ENCODE peak calls at places on chromosomes 1 and 21, in four cellular contexts. M, D, H and J are unnamed samples.

GRCh38 chr1:44592208-44593145 is 81.8 kb downstream of the TMEM53 start:
- DNase-seq in M (no peak), D (no peak), H (no peak), J (no peak)

GRCh38 chr1:147624529-147624928 is 45.8 kb downstream of the ACP6 start:
- DNase-seq in D (no peak), M (no peak), H (no peak), J (no peak)

GRCh38 chr1:218312509-218312908 is 27.4 kb downstream of the RRP15 start:
- DNase-seq in M (no peak), D (no peak), H (no peak), J (no peak)

GRCh38 chr21:38815060-38815405 is 9.3 kb downstream of the ETS2 start:
- DNase-seq in H (no peak), D (no peak), M (no peak), J (no peak)

GRCh38 chr1:78617615-78618026 is 2.6 kb upstream of the IFI44L start:
- DNase-seq in M (peak), D (peak), H (peak), J (peak)

GRCh38 chr1:110605901-110606783 is at the start of gene KCNA2:
- DNase-seq in H (no peak), M (peak), D (no peak), J (no peak)

GRCh38 chr1:231557411-231557810 is 28.9 kb downstream of the TSNAX start:
- DNase-seq in H (no peak), M (no peak), D (no peak), J (no peak)

GRCh38 chr1:20689645-20690056 is 28.2 kb downstream of the KIF17 start:
- DNase-seq in H (no peak), M (no peak), D (peak), J (no peak)

GRCh38 chr1:185837711-185838110 is 103.5 kb downstream of the HMCN1 start:
- DNase-seq in H (no peak), M (no peak), D (no peak), J (no peak)

GRCh38 chr1:78255378-78255777 is 209.6 kb downstream of the GIPC2 start:
- DNase-seq in M (no peak), D (no peak), H (no peak), J (no peak)

GRCh38 chr21:16180613-16181012 is 450.8 kb downstream of the USP25 start:
- DNase-seq in M (no peak), D (peak), H (no peak), J (no peak)

GRCh38 chr1:67138813-67139539 is 4.2 kb upstream of the C1orf141 start:
- DNase-seq in D (peak), M (no peak), H (no peak), J (no peak)

GRCh38 chr1:67134692-67135091 is at the start of gene C1orf141:
- DNase-seq in D (no peak), H (no peak), M (no peak), J (no peak)

GRCh38 chr1:67133177-67133576 is 1.6 kb downstream of the C1orf141 start:
- DNase-seq in H (no peak), M (no peak), D (no peak), J (no peak)

GRCh38 chr1:67137307-67137753 is 2.6 kb upstream of the C1orf141 start:
- DNase-seq in D (no peak), H (no peak), M (no peak), J (no peak)

DNA sequence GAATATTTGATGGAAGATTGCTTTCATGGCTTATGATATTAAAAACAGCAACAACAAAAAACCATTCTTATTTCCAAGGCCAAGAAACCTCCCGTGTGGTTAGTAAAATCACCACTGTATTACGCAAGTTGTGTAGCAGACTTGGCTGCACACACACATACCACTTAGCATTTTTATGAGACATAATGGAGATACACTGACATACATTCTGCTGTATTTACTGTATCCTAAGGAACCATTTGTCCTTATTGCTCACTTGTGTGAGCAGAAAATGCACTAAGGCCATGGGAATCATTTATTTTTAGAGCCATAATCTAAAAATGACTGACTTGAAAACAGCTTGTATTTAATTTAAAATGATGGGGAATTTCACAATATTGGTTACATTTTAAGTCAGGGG is 584 bp upstream of the C1orf141 start:
- DNase-seq in H (no peak), D (no peak), M (no peak), J (no peak)
- TF ChIP-seq POLR2AphosphoS5 in H (no peak), D (no peak), M (no peak), J (no peak)

DNA sequence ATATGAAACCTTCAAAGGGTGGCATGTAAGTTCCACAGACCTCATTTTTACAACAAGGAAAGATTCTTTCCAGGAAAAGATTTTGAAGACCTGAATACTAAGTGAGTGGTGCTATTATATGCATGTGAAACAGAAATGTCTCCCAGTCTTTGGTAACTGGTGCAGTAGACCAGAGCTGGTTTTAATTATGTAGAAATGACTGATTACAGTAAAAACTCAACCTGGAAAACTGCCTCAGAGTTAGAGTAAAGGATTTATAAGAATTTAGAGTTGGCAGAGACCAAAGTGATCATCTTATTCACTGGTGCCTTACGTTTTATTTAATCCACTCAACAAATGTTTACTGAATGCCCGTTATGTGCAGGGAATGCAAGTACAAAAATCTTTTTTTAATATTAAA is 30.2 kb upstream of the LRRC8D start:
- DNase-seq in H (no peak), D (no peak), M (no peak), J (no peak)
- TF ChIP-seq HDAC2 in H (no peak), D (no peak), M (no peak), J (no peak)

DNA sequence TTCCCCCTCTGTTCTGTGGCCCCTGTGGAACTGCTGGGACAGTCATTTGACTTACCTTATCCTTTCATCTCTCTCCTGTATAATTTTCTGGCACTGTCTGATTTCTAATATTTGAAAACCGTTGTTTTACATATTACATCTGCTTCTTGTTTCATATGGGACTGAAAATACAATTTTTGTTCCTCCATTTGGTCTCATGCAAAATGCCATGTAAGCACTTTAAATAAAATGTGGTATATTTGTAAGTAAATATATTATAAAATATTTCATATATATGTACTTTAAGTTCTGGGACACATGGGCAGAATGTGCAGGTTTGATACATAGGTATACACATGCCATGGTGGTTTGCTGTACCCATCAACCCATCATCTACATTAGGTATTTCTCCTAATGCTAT is 93.9 kb upstream of the PLPPR5 start:
- DNase-seq in D (no peak), M (no peak), H (no peak), J (no peak)
- TF ChIP-seq POLR2AphosphoS5 in D (no peak), M (no peak), H (no peak), J (no peak)

GRCh38 chr1:152013664-152014237 is 20.1 kb upstream of the S100A10 start:
- DNase-seq in M (no peak), D (no peak), H (peak), J (no peak)
- TF ChIP-seq HDAC2 in M (no peak), D (no peak), H (no peak), J (no peak)

GRCh38 chr1:94716966-94717365 is 103.2 kb upstream of the SLC44A3 start:
- DNase-seq in D (no peak), H (no peak), M (no peak), J (no peak)

GRCh38 chr1:94721240-94721639 is 98.9 kb upstream of the SLC44A3 start:
- DNase-seq in M (no peak), D (no peak), H (no peak), J (peak)

GRCh38 chr1:94723899-94724298 is 96.3 kb upstream of the SLC44A3 start:
- DNase-seq in D (no peak), M (no peak), H (no peak), J (no peak)

GRCh38 chr1:94715311-94715710 is 104.8 kb upstream of the SLC44A3 start:
- DNase-seq in M (no peak), D (no peak), H (no peak), J (no peak)

DNA sequence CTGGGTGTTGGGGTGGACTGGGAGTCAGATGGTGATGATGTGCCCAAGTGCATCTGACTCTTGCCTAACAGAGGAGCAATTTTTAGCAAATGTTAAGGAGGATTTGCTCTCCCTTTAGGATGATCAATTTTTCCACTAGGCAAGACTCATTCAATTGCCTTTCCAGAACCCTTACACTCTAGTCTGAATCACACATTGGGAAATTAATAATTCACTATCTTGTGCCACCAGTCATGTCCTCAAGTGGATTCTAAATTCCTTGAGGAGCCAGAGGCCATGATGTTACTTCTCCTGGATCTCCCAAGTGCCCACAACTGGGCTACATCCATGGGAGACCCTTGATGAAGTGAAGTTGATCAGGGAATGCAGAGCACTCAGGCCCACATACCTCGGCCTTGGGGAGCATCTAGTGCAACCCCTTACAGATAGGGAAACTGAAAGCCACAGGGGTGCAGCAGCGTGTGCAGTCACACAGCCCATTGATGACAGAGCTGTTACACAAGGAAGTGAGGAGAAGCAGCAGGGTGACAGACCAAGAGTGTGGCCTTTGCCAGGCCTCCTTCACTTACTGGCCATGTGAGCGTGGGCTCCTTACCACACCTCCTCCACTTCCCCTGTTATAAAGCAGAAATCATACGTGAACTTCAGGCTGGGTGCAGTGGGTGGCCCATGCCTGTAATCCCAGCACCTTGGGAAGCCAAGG is 99.9 kb upstream of the SLC44A3 start:
- DNase-seq in D (no peak), H (no peak), M (no peak), J (peak)
- TF ChIP-seq POLR2AphosphoS5 in D (no peak), H (no peak), M (no peak), J (peak)

GRCh38 chr1:183304466-183305122 is 113.6 kb downstream of the NMNAT2 start:
- DNase-seq in D (no peak), H (no peak), M (no peak), J (no peak)
- TF ChIP-seq HDAC2 in D (no peak), H (no peak), M (no peak), J (no peak)

GRCh38 chr1:36247538-36247937 is 23.3 kb downstream of the THRAP3 start:
- DNase-seq in M (no peak), H (no peak), D (no peak), J (no peak)

GRCh38 chr1:36253463-36253862 is 29.2 kb downstream of the THRAP3 start:
- DNase-seq in H (no peak), D (no peak), M (no peak), J (no peak)

GRCh38 chr1:36251794-36252481 is 27.7 kb downstream of the THRAP3 start:
- DNase-seq in H (no peak), M (no peak), D (no peak), J (no peak)

DNA sequence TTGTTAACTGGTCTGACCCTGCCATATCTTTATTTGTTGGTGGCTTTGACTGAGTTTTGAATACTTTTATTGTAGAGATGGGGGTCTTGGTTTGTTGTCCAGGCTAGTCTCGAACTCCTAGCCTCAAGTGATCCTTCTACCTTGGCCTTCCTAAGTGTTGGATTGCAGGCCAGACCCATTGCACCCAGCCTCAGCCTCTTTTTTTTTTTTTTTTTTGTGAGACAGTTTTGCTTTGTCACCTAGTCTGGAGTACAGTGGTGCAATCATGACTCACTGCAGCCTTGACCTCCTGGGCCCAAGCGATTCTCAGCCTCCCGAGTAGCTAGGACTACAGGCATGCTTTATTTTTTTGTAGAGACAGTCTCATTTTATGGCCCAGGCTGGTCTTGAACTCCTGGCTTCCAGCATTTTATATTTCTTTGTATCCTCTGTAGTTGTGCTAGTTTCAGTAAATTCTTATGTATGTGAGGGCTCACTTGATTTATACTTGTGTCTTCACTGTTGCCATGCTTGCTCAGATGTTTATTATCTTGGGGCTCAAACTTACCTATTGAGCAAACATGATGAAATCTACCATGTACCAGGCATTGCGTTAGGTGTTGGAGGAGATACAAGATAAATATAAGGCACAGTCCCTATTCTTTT is 24.1 kb downstream of the THRAP3 start:
- DNase-seq in D (peak), M (no peak), H (no peak), J (no peak)
- TF ChIP-seq POLR2AphosphoS5 in D (no peak), M (no peak), H (peak), J (no peak)

GRCh38 chr1:16981269-16981849 is 939 bp upstream of the MFAP2 start:
- DNase-seq in M (no peak), H (no peak), D (no peak), J (no peak)
- TF ChIP-seq HDAC2 in M (no peak), H (no peak), D (no peak), J (no peak)

GRCh38 chr1:169160845-169161511 is 54.5 kb downstream of the ATP1B1 start:
- DNase-seq in M (no peak), D (peak), H (no peak), J (no peak)
- TF ChIP-seq POLR2AphosphoS5 in M (no peak), D (no peak), H (no peak), J (no peak)